ENCODE peak calls at places on chromosomes 11 and 22, in five cellular contexts. J is midbrain, I is esophagus squamous epithelium, Z is GOT3, H is head of caudate nucleus. X is an unnamed sample.

GRCh38 chr11:116962108-116962507 is 124.7 kb upstream of the APOA1 start:
- DNase-seq in I (no peak), H (no peak), J (no peak), Z (no peak), X (no peak)

GRCh38 chr22:38981005-38981658 is 1.0 kb upstream of the APOBEC3B start:
- DNase-seq in I (no peak), H (no peak), J (no peak), Z (no peak), X (no peak)

GRCh38 chr11:33055361-33055760 is 16.0 kb downstream of the TCP11L1 start:
- DNase-seq in Z (no peak), H (no peak), I (no peak), J (no peak), X (no peak)

GRCh38 chr22:20509344-20510047 is 2.1 kb downstream of the MED15 start:
- DNase-seq in I (no peak), Z (peak), H (peak), J (peak), X (no peak)

GRCh38 chr22:46777609-46777970 is 15.1 kb downstream of the TBC1D22A start:
- DNase-seq in I (no peak), H (peak), Z (no peak), J (peak), X (peak)

GRCh38 chr11:92702037-92702436 is 267.4 kb upstream of the MTNR1B start:
- DNase-seq in J (no peak), I (no peak), H (no peak), Z (no peak), X (no peak)

GRCh38 chr11:120537996-120538395 is 26.4 kb downstream of the GRIK4 start:
- DNase-seq in I (no peak), J (no peak), Z (no peak), H (no peak), X (no peak)

GRCh38 chr11:108302121-108302785 is 79.4 kb downstream of the ATM start:
- DNase-seq in J (no peak), Z (no peak), H (no peak), I (no peak), X (no peak)

GRCh38 chr11:16936643-16937042 is 77.6 kb downstream of the PLEKHA7 start:
- DNase-seq in H (no peak), J (no peak), Z (no peak), I (no peak), X (no peak)

GRCh38 chr11:78940500-78941225 is 366.0 kb upstream of the NARS2 start:
- DNase-seq in J (no peak), I (no peak), H (no peak), Z (no peak), X (no peak)

GRCh38 chr11:123475478-123475877 is 45.4 kb downstream of the GRAMD1B start:
- DNase-seq in I (no peak), H (no peak), Z (no peak), J (peak), X (no peak)

GRCh38 chr11:71304045-71304444 is 51.7 kb upstream of the SHANK2 start:
- DNase-seq in H (no peak), J (no peak), I (no peak), Z (no peak), X (no peak)

X was measured in nucleus accumbens.